ENCODE peak calls at places on chromosome 10, in four cellular contexts. W is transverse colon, A is sigmoid colon, X is A549. D is an unnamed sample.
A peak's percentile ranks its signal among the peaks of the same experiment; 100 is the strongest.

GRCh38 chr10:12847361-12847975 is 154.0 kb downstream of the CCDC3 start:
- DNase-seq in W (no peak), A (no peak), X (peak; percentile 56), D (no peak)

GRCh38 chr10:76168437-76168836 is 737.0 kb downstream of the LRMDA start:
- DNase-seq in W (no peak), A (no peak), X (no peak), D (no peak)

GRCh38 chr10:15045380-15045779 is 1.6 kb downstream of the OLAH start:
- DNase-seq in W (no peak), A (no peak), X (no peak), D (no peak)

GRCh38 chr10:14325325-14325955 is 5.3 kb downstream of the FRMD4A start:
- DNase-seq in W (peak; percentile 23), A (no peak), X (peak; percentile 64), D (no peak)

GRCh38 chr10:4686644-4686996 is 139.4 kb upstream of the AKR1E2 start:
- DNase-seq in W (no peak), A (no peak), X (peak; percentile 77), D (no peak)

GRCh38 chr10:131729361-131729760 is 171.4 kb upstream of the PPP2R2D start:
- DNase-seq in W (no peak), A (no peak), X (no peak), D (no peak)

GRCh38 chr10:102229810-102230263 is 3.7 kb downstream of the ELOVL3 start:
- DNase-seq in W (peak; percentile 90), A (peak; percentile 88), X (peak; percentile 85), D (peak; percentile 79)

GRCh38 chr10:43683451-43684197 is 34.9 kb upstream of the ZNF32 start:
- DNase-seq in W (no peak), A (no peak), X (peak; percentile 18), D (no peak)

GRCh38 chr10:12055722-12056121 is 13.0 kb upstream of the DHTKD1 start:
- DNase-seq in W (no peak), A (no peak), X (no peak), D (no peak)

GRCh38 chr10:96225119-96225518 is 46.2 kb downstream of the BLNK start:
- DNase-seq in W (no peak), A (no peak), X (no peak), D (no peak)

GRCh38 chr10:110208614-110209398 is 1.4 kb downstream of the MXI1 start:
- DNase-seq in W (peak; percentile 49), A (peak; percentile 75), X (peak; percentile 52), D (no peak)

GRCh38 chr10:119686465-119687191 is 35.4 kb downstream of the BAG3 start:
- DNase-seq in W (peak; percentile 82), A (peak; percentile 90), X (peak; percentile 81), D (peak; percentile 80)

GRCh38 chr10:70320751-70321150 is 36.9 kb upstream of the NPFFR1 start:
- DNase-seq in W (no peak), A (no peak), X (no peak), D (no peak)

GRCh38 chr10:76178561-76179292 is 747.3 kb downstream of the LRMDA start:
- DNase-seq in W (no peak), A (no peak), X (no peak), D (no peak)

GRCh38 chr10:106618611-106619010 is 545.9 kb downstream of the SORCS1 start:
- DNase-seq in W (no peak), A (no peak), X (no peak), D (no peak)

GRCh38 chr10:34474060-34474376 is 341.1 kb downstream of the PARD3 start:
- DNase-seq in W (no peak), A (no peak), X (peak; percentile 95), D (no peak)

GRCh38 chr10:119616879-119617580 is 20.3 kb upstream of the TIAL1 start:
- DNase-seq in W (no peak), A (no peak), X (peak; percentile 32), D (peak; percentile 39)

GRCh38 chr10:116787018-116787674 is 44.8 kb upstream of the HSPA12A start:
- DNase-seq in W (no peak), A (no peak), X (no peak), D (no peak)

GRCh38 chr10:67609996-67610793 is 85.8 kb downstream of the CTNNA3 start:
- DNase-seq in W (no peak), A (no peak), X (no peak), D (no peak)

GRCh38 chr10:58064714-58065528 is 202.8 kb downstream of the IPMK start:
- DNase-seq in W (no peak), A (no peak), X (peak; percentile 63), D (no peak)

GRCh38 chr10:47257396-47258120 is 42.4 kb upstream of the GDF10 start:
- DNase-seq in W (no peak), A (peak; percentile 19), X (no peak), D (no peak)

GRCh38 chr10:126639084-126639483 is 31.4 kb downstream of the C10orf90 start:
- DNase-seq in W (no peak), A (no peak), X (no peak), D (no peak)

GRCh38 chr10:93445097-93445960 is 36.8 kb downstream of the MYOF start:
- DNase-seq in W (peak; percentile 89), A (peak; percentile 97), X (peak; percentile 99), D (peak; percentile 94)

GRCh38 chr10:4541292-4541691 is 284.7 kb upstream of the AKR1E2 start:
- DNase-seq in W (peak; percentile 19), A (no peak), X (peak; percentile 48), D (no peak)

GRCh38 chr10:130418731-130419130 is 282.5 kb downstream of the GLRX3 start:
- DNase-seq in W (no peak), A (no peak), X (no peak), D (no peak)

GRCh38 chr10:48464871-48465736 is 139.8 kb downstream of the ARHGAP22 start:
- DNase-seq in W (no peak), A (no peak), X (no peak), D (no peak)

GRCh38 chr10:70537398-70538194 is 59.0 kb downstream of the PALD1 start:
- DNase-seq in W (peak; percentile 62), A (no peak), X (peak; percentile 19), D (no peak)

GRCh38 chr10:36421999-36422398 is 703.4 kb upstream of the ANKRD30A start:
- DNase-seq in W (no peak), A (no peak), X (no peak), D (no peak)

GRCh38 chr10:128064615-128065580 is 61.3 kb downstream of the MKI67 start:
- DNase-seq in W (peak; percentile 63), A (peak; percentile 91), X (no peak), D (peak; percentile 47)

GRCh38 chr10:18328941-18329340 is 188.7 kb downstream of the CACNB2 start:
- DNase-seq in W (no peak), A (no peak), X (no peak), D (no peak)

GRCh38 chr10:103144086-103144485 is 49.0 kb downstream of the NT5C2 start:
- DNase-seq in W (no peak), A (no peak), X (no peak), D (no peak)

GRCh38 chr10:96263173-96263572 is 8.2 kb downstream of the BLNK start:
- DNase-seq in W (no peak), A (no peak), X (no peak), D (no peak)

GRCh38 chr10:4683838-4684237 is 142.2 kb upstream of the AKR1E2 start:
- DNase-seq in W (no peak), A (no peak), X (no peak), D (no peak)

GRCh38 chr10:88934900-88935672 is 17.5 kb downstream of the ACTA2 start:
- DNase-seq in W (peak; percentile 84), A (peak; percentile 94), X (peak; percentile 87), D (peak; percentile 78)
- H3K27ac ChIP-seq in W (peak overlapping the region; percentile 36), A (peak overlapping the region; percentile 97), X (peak overlapping the region; percentile 53), D (peak overlapping the region; percentile 73)

GRCh38 chr10:132756591-132756990 is 29.4 kb downstream of the NKX6-2 start:
- DNase-seq in W (no peak), A (no peak), X (no peak), D (no peak)

GRCh38 chr10:132757171-132757570 is 28.8 kb downstream of the NKX6-2 start:
- DNase-seq in W (no peak), A (no peak), X (no peak), D (no peak)

GRCh38 chr10:132753596-132753995 is 32.4 kb downstream of the NKX6-2 start:
- DNase-seq in W (no peak), A (no peak), X (no peak), D (no peak)

GRCh38 chr10:132754071-132754470 is 31.9 kb downstream of the NKX6-2 start:
- DNase-seq in W (no peak), A (no peak), X (no peak), D (no peak)

GRCh38 chr10:132755166-132755711 is 30.7 kb downstream of the NKX6-2 start:
- DNase-seq in W (no peak), A (no peak), X (no peak), D (no peak)
- TF ChIP-seq POLR2A in W (no peak), A (no peak), X (no peak), D (no peak)

GRCh38 chr10:50367732-50368131 is 116.4 kb upstream of the ASAH2 start:
- DNase-seq in W (peak; percentile 8), A (no peak), X (peak; percentile 58), D (no peak)
- TF ChIP-seq CTCF in W (no peak), A (no peak), X (peak; percentile 47), D (peak; percentile 15)

DNA sequence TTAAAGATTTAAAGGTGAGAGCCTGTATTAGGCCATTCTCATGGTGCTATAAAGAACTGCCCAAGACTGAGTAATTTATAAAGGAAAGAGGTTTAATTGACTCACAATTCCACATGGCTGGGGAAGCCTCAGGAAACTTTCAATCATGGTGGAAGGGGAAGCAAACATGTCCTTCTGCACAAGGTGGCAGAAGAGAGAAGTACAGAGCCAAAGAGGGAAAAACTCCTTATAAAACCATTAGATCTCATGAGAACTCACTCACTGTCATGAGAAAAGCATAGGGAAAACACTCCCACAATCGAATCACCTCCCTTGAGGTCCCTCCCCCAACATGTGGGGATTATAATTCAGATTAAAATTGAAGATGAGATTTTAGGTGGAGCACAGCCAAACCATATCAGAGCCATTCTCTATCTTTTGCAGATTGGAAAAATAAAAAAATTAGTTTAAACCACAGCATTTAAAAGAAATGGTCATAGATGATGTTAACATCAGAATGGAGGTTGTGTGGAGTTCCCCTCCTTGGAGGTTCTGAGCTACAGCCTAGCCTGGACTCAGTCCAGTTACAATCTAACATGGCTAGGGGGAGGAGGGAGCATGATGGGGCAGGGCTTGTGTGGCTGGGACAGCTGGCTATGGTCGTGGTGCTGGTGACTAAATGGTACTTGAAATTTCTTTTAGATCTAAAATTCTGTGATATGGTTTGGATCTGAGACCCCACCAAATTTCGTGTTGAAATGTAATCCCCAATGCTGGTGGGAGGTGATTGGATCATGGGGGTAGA is 33.1 kb downstream of the GSTO2 start:
- DNase-seq in W (no peak), A (no peak), X (no peak), D (no peak)
- H3K27ac ChIP-seq in W (no peak overlapping the region), A (no peak overlapping the region), X (no peak overlapping the region), D (no peak overlapping the region)

D was measured in uterus.